ENCODE peak calls at places on chromosomes 5 and 9, in four cellular contexts. V is OCI-LY7, Q is psoas muscle, D is Peyer's patch. N is an unnamed sample.
A peak's percentile ranks its signal among the peaks of the same experiment; 100 is the strongest.

GRCh38 chr9:95719354-95719753 is 156.1 kb upstream of the ERCC6L2 start:
- DNase-seq in V (no peak), Q (no peak), D (peak; percentile 66), N (no peak)

GRCh38 chr5:141753971-141754713 is 72.1 kb upstream of the ARAP3 start:
- DNase-seq in V (peak; percentile 52), Q (no peak), D (no peak), N (no peak)

GRCh38 chr5:162289489-162289888 is 221.9 kb downstream of the GABRG2 start:
- DNase-seq in V (no peak), Q (no peak), D (no peak), N (no peak)

GRCh38 chr9:124325816-124326215 is 68.1 kb downstream of the NEK6 start:
- DNase-seq in V (no peak), Q (no peak), D (no peak), N (no peak)

GRCh38 chr9:124010665-124011321 is 775 bp upstream of the LHX2 start:
- DNase-seq in V (no peak), Q (no peak), D (no peak), N (no peak)

GRCh38 chr5:92713361-92713875 is 867.6 kb downstream of the NR2F1-AS1 start:
- DNase-seq in V (no peak), Q (no peak), D (no peak), N (no peak)

GRCh38 chr5:93070938-93071337 is 510.1 kb downstream of the NR2F1-AS1 start:
- DNase-seq in V (no peak), Q (no peak), D (no peak), N (no peak)

GRCh38 chr5:957730-958485 is 50.7 kb upstream of the NKD2 start:
- DNase-seq in V (no peak), Q (no peak), D (peak; percentile 46), N (no peak)

GRCh38 chr5:129547137-129547536 is 87.0 kb downstream of the ADAMTS19 start:
- DNase-seq in V (no peak), Q (no peak), D (no peak), N (no peak)

GRCh38 chr9:130394320-130394719 is 50.4 kb upstream of the ASS1 start:
- DNase-seq in V (no peak), Q (no peak), D (no peak), N (no peak)

GRCh38 chr9:77764894-77765780 is 117.0 kb upstream of the GNA14 start:
- DNase-seq in V (peak; percentile 9), Q (no peak), D (no peak), N (no peak)

GRCh38 chr5:171444582-171444981 is 25.1 kb downstream of the FGF18 start:
- DNase-seq in V (no peak), Q (no peak), D (no peak), N (no peak)

GRCh38 chr5:23084815-23085214 is 231.7 kb upstream of the CDH12 start:
- DNase-seq in V (no peak), Q (no peak), D (no peak), N (no peak)

GRCh38 chr9:106286249-106286648 is 576.7 kb upstream of the ZNF462 start:
- DNase-seq in V (no peak), Q (no peak), D (no peak), N (no peak)

GRCh38 chr9:39108145-39108544 is 179.8 kb downstream of the CNTNAP3 start:
- DNase-seq in V (no peak), Q (no peak), D (no peak), N (no peak)

GRCh38 chr9:86321373-86321772 is 32.8 kb downstream of the TUT7 start:
- DNase-seq in V (no peak), Q (no peak), D (no peak), N (no peak)

GRCh38 chr5:167642779-167643517 is 648.5 kb upstream of the WWC1 start:
- DNase-seq in V (no peak), Q (no peak), D (no peak), N (no peak)

GRCh38 chr9:112486221-112487007 is at the start of gene KIAA1958:
- DNase-seq in V (peak; percentile 93), Q (peak; percentile 77), D (peak; percentile 86), N (peak; percentile 54)

GRCh38 chr9:88387035-88387732 is 1.1 kb upstream of the SPIN1 start:
- DNase-seq in V (no peak), Q (peak; percentile 23), D (peak; percentile 83), N (peak; percentile 33)

GRCh38 chr5:360277-361027 is 38.9 kb downstream of the AHRR start:
- DNase-seq in V (no peak), Q (no peak), D (no peak), N (no peak)

GRCh38 chr9:1184146-1184545 is 134.0 kb downstream of the DMRT2 start:
- DNase-seq in V (no peak), Q (no peak), D (no peak), N (no peak)

GRCh38 chr5:149747833-149748366 is 17.8 kb downstream of the PPARGC1B start:
- DNase-seq in V (no peak), Q (no peak), D (no peak), N (no peak)

GRCh38 chr5:40171971-40172370 is 507.7 kb upstream of the PTGER4 start:
- DNase-seq in V (no peak), Q (no peak), D (no peak), N (no peak)

GRCh38 chr5:120452471-120452870 is 11.6 kb upstream of the PRR16 start:
- DNase-seq in V (no peak), Q (no peak), D (no peak), N (no peak)

GRCh38 chr5:65539827-65540226 is 23.1 kb downstream of the CENPK start:
- DNase-seq in V (no peak), Q (no peak), D (no peak), N (no peak)

GRCh38 chr5:138975098-138975847 is 100.1 kb upstream of the LRRTM2 start:
- DNase-seq in V (no peak), Q (peak; percentile 58), D (no peak), N (no peak)

GRCh38 chr5:322942-323879 is 1.7 kb downstream of the AHRR start:
- DNase-seq in V (no peak), Q (no peak), D (no peak), N (no peak)

GRCh38 chr9:118059520-118060278 is 355.5 kb downstream of the TLR4 start:
- DNase-seq in V (peak; percentile 41), Q (no peak), D (no peak), N (no peak)

GRCh38 chr9:133515240-133515610 is 9.5 kb downstream of the MYMK start:
- DNase-seq in V (no peak), Q (peak; percentile 10), D (no peak), N (no peak)

GRCh38 chr9:22116751-22117150 is 107.6 kb upstream of the CDKN2B start:
- DNase-seq in V (no peak), Q (no peak), D (no peak), N (no peak)
- H3K27ac ChIP-seq in V (no peak overlapping the region), Q (no peak overlapping the region), D (no peak overlapping the region), N (no peak overlapping the region)

GRCh38 chr9:4086119-4087088 is 213.5 kb downstream of the GLIS3 start:
- DNase-seq in V (no peak), Q (no peak), D (no peak), N (no peak)
- H3K27ac ChIP-seq in V (no peak overlapping the region), Q (no peak overlapping the region), D (no peak overlapping the region), N (no peak overlapping the region)

DNA sequence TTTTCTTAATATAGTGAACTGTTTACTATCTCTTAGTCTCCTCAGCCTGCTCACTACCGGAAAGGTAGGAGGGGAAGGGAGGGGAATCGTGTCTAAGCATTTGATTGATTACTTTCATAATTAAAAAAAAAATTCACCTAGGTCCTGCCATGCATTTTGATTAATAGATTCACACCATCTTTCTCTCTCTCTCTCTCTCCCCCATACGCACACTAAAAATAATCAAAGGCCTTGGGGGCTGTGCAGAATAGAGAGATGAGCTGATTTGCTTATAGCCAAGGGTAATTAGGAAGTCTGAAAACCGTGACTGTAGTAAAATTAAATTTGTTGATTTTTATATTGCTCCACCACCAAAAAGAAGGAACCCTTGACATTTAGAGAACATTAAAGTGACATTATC is 49.6 kb downstream of the CD180 start:
- DNase-seq in V (no peak), Q (no peak), D (no peak), N (no peak)
- H3K27ac ChIP-seq in V (no peak overlapping the region), Q (no peak overlapping the region), D (no peak overlapping the region), N (no peak overlapping the region)

GRCh38 chr9:128902351-128903078 is 18.3 kb upstream of the PHYHD1 start:
- DNase-seq in V (peak; percentile 91), Q (no peak), D (peak; percentile 80), N (peak; percentile 87)
- H3K27ac ChIP-seq in V (peak overlapping the region; percentile 85), Q (peak overlapping the region; percentile 53), D (peak overlapping the region; percentile 89), N (peak overlapping the region; percentile 96)

DNA sequence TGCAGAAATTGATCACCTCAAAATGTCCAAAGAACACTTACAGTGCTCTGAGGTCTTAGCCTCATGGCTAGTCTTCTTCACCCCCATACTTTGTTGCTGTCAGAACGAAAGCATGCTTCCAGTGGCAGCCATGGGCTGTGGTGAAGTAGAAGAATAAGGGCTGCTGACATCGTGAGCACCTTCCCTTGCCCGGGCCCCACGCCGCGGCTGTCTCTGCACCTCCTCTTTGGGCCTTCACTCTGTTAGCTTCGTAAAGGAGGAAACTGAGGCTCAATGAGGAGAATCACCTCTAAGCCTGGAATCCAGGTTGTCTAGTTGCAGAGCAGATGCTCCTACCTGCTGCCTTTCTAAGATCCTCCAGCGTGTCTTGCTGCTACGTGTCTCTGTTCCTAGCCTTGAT is 139.5 kb upstream of the SLC28A3 start:
- DNase-seq in V (no peak), Q (no peak), D (no peak), N (no peak)
- H3K27ac ChIP-seq in V (no peak overlapping the region), Q (no peak overlapping the region), D (no peak overlapping the region), N (no peak overlapping the region)

GRCh38 chr5:9864791-9865190 is 234.6 kb upstream of the TAS2R1 start:
- DNase-seq in V (no peak), Q (no peak), D (no peak), N (no peak)

GRCh38 chr5:9865574-9865973 is 235.4 kb upstream of the TAS2R1 start:
- DNase-seq in V (peak; percentile 1), Q (no peak), D (no peak), N (no peak)

GRCh38 chr5:9861664-9862256 is 231.6 kb upstream of the TAS2R1 start:
- DNase-seq in V (no peak), Q (no peak), D (no peak), N (no peak)

GRCh38 chr5:9859798-9860197 is 229.6 kb upstream of the TAS2R1 start:
- DNase-seq in V (no peak), Q (no peak), D (no peak), N (no peak)

DNA sequence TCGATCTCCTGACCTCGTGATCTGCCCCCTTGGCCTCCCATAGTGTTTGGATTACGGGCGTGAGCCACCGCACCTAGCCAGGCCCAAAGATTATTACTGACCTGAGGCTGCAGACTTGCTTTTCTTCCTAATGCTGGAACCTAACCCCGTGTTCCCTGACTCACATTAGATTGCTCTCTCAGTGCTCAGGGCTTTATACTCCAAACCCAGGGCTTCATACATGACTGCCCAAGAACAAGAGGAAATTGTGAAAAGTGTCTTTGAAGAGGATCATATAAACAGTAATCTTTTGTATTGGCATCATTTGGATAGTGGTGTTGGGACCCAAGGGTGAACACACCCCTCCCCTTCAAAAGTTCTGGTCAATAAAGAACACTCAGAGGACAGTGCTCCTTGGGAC is 233.3 kb upstream of the TAS2R1 start:
- DNase-seq in V (no peak), Q (no peak), D (no peak), N (no peak)
- H3K27ac ChIP-seq in V (no peak overlapping the region), Q (no peak overlapping the region), D (no peak overlapping the region), N (no peak overlapping the region)

GRCh38 chr9:125797857-125798399 is 50.8 kb downstream of the PBX3 start:
- DNase-seq in V (no peak), Q (no peak), D (no peak), N (no peak)
- H3K27ac ChIP-seq in V (no peak overlapping the region), Q (no peak overlapping the region), D (no peak overlapping the region), N (no peak overlapping the region)

N was measured in CD4-positive, alpha-beta T cell.